ENCODE peak calls at places on chromosomes 5 and 9, in eight cellular contexts. C, P, O, A, S, Z, X and K are unnamed samples.

GRCh38 chr9:37364136-37364535 is 58.4 kb upstream of the GRHPR start:
- DNase-seq in S (no peak), A (no peak), O (no peak), Z (no peak), C (no peak), P (no peak), X (no peak), K (no peak)

GRCh38 chr9:84146893-84147705 is 166.5 kb downstream of the RMI1 start:
- DNase-seq in A (no peak), Z (no peak), C (no peak), P (no peak), O (no peak), S (peak), X (no peak), K (no peak)

GRCh38 chr5:6736106-6736505 is 22.9 kb downstream of the TENT4A start:
- DNase-seq in O (no peak), P (no peak), C (peak), Z (no peak), A (no peak), S (no peak), X (no peak), K (no peak)

GRCh38 chr5:6384856-6385255 is 6.5 kb upstream of the MED10 start:
- DNase-seq in X (no peak), S (no peak), O (no peak), P (no peak), C (no peak), A (no peak), Z (no peak), K (no peak)

GRCh38 chr5:6592611-6593010 is 40.2 kb downstream of the NSUN2 start:
- DNase-seq in A (no peak), C (no peak), S (peak), P (no peak), X (no peak), Z (no peak), O (no peak), K (no peak)

GRCh38 chr9:16871358-16872151 is 1.1 kb upstream of the BNC2 start:
- DNase-seq in Z (peak), C (peak), X (no peak), A (peak), P (peak), S (peak), O (no peak), K (peak)

GRCh38 chr9:92004045-92004392 is 54.0 kb upstream of the ROR2 start:
- DNase-seq in C (no peak), Z (no peak), O (no peak), S (no peak), A (no peak), P (no peak), X (no peak), K (no peak)

GRCh38 chr9:93580654-93581380 is 4.4 kb downstream of the PHF2 start:
- DNase-seq in O (no peak), P (no peak), A (no peak), C (no peak), S (no peak), X (no peak), Z (no peak), K (no peak)

GRCh38 chr5:178502401-178503100 is 87.6 kb downstream of the COL23A1 start:
- DNase-seq in A (no peak), P (no peak), O (no peak), Z (no peak), C (no peak), X (no peak), S (peak), K (peak)

GRCh38 chr5:78886650-78887230 is 98.4 kb downstream of the ARSB start:
- DNase-seq in X (no peak), A (no peak), C (no peak), O (no peak), P (no peak), Z (peak), S (no peak), K (peak)

GRCh38 chr5:92580814-92581213 is 1000.2 kb downstream of the NR2F1-AS1 start:
- DNase-seq in A (no peak), X (no peak), P (no peak), C (no peak), Z (no peak), S (peak), O (no peak), K (no peak)

GRCh38 chr5:35239911-35240610 is 9.8 kb upstream of the PRLR start:
- DNase-seq in S (no peak), A (no peak), O (no peak), X (no peak), Z (no peak), C (no peak), P (no peak), K (no peak)

GRCh38 chr5:77777281-77777892 is 1.2 kb upstream of the TBCA start:
- DNase-seq in S (no peak), C (no peak), O (no peak), Z (no peak), X (no peak), P (no peak), A (peak), K (no peak)

GRCh38 chr9:34385561-34386230 is 9.0 kb upstream of the MYORG start:
- DNase-seq in O (no peak), C (no peak), S (no peak), Z (no peak), A (no peak), X (no peak), P (no peak), K (no peak)

GRCh38 chr5:6450235-6450860 is 1.7 kb downstream of the UBE2QL1 start:
- DNase-seq in Z (no peak), S (no peak), O (no peak), P (no peak), C (no peak), X (no peak), A (no peak), K (no peak)

GRCh38 chr5:76690027-76690679 is 25.8 kb upstream of the F2R start:
- DNase-seq in X (no peak), A (no peak), P (no peak), S (peak), Z (no peak), C (no peak), O (no peak), K (no peak)

GRCh38 chr9:88339322-88339721 is 48.9 kb upstream of the SPIN1 start:
- DNase-seq in S (no peak), P (no peak), Z (no peak), A (no peak), X (no peak), C (no peak), O (no peak), K (peak)

GRCh38 chr5:124806026-124806856 is 59.8 kb upstream of the ZNF608 start:
- DNase-seq in P (no peak), X (peak), C (peak), Z (no peak), O (no peak), S (peak), A (peak), K (no peak)

GRCh38 chr9:106769331-106769730 is 93.6 kb upstream of the ZNF462 start:
- DNase-seq in C (no peak), S (no peak), Z (no peak), O (no peak), X (no peak), A (no peak), P (no peak), K (no peak)

GRCh38 chr5:67901816-67902496 is 313.6 kb upstream of the PIK3R1 start:
- DNase-seq in O (no peak), P (no peak), X (no peak), C (no peak), A (no peak), Z (no peak), S (no peak), K (no peak)

GRCh38 chr5:169431386-169431785 is 130.4 kb upstream of the SLIT3 start:
- DNase-seq in P (no peak), Z (no peak), O (no peak), C (no peak), A (no peak), S (peak), X (no peak), K (no peak)

GRCh38 chr5:106174903-106175302 is 1495.8 kb downstream of the EFNA5 start:
- DNase-seq in C (no peak), A (peak), P (no peak), Z (no peak), S (no peak), X (no peak), O (no peak), K (no peak)

GRCh38 chr5:6634327-6634713 is 1.1 kb downstream of the SRD5A1 start:
- DNase-seq in S (peak), X (no peak), C (no peak), A (no peak), O (no peak), Z (peak), P (peak), K (peak)

GRCh38 chr9:88766778-88767503 is 224.3 kb upstream of the S1PR3 start:
- DNase-seq in O (no peak), P (no peak), Z (no peak), X (no peak), C (no peak), A (peak), S (peak), K (no peak)

GRCh38 chr5:178349607-178350353 is 117.2 kb upstream of the PHYKPL start:
- DNase-seq in X (no peak), S (no peak), A (no peak), C (no peak), O (no peak), P (no peak), Z (no peak), K (no peak)